ENCODE peak calls at places on chromosomes 4 and X, in nine cellular contexts. G, H, D, B, E, K, O, U and F are unnamed samples.

GRCh38 chr4:187387709-187388108 is 607.9 kb upstream of the ZFP42 start:
- DNase-seq in G (no peak), H (no peak), D (no peak), B (peak; percentile 18), E (no peak), K (no peak), O (no peak), U (no peak), F (no peak)

GRCh38 chr4:185332575-185333464 is 62.9 kb downstream of the LRP2BP start:
- DNase-seq in G (no peak), H (no peak), D (no peak), B (no peak), E (no peak), K (no peak), O (no peak), U (no peak), F (peak; percentile 92)

GRCh38 chr4:14184265-14184664 is 556.7 kb upstream of the BOD1L1 start:
- DNase-seq in G (no peak), H (peak; percentile 28), D (no peak), B (peak; percentile 41), E (peak; percentile 2), K (no peak), O (no peak), U (no peak), F (no peak)

GRCh38 chrX:113699939-113700338 is 859.3 kb upstream of the AMOT start:
- DNase-seq in G (no peak), H (no peak), D (no peak), B (no peak), E (no peak), K (no peak), O (peak; percentile 43), U (no peak), F (no peak)

GRCh38 chr4:165326831-165327210 is 648 bp upstream of the MSMO1 start:
- DNase-seq in G (no peak), H (no peak), D (peak; percentile 61), B (peak; percentile 39), E (peak; percentile 22), K (peak; percentile 32), O (peak; percentile 30), U (no peak), F (peak; percentile 41)

GRCh38 chrX:40476958-40477357 is 103.8 kb upstream of the ATP6AP2 start:
- DNase-seq in G (no peak), H (no peak), D (no peak), B (no peak), E (no peak), K (no peak), O (no peak), U (no peak), F (no peak)

GRCh38 chrX:39497717-39498265 is 600.0 kb downstream of the BCOR start:
- DNase-seq in G (no peak), H (no peak), D (no peak), B (no peak), E (no peak), K (no peak), O (no peak), U (no peak), F (no peak)

GRCh38 chrX:134570509-134570846 is 87.8 kb downstream of the PLAC1 start:
- DNase-seq in G (no peak), H (no peak), D (no peak), B (no peak), E (no peak), K (no peak), O (no peak), U (no peak), F (no peak)

GRCh38 chr4:81319657-81320056 is 104.6 kb upstream of the PRKG2 start:
- DNase-seq in G (no peak), H (no peak), D (no peak), B (no peak), E (no peak), K (no peak), O (no peak), U (no peak), F (no peak)

GRCh38 chr4:26365537-26366150 is 44.8 kb downstream of the RBPJ start:
- DNase-seq in G (no peak), H (no peak), D (no peak), B (no peak), E (no peak), K (no peak), O (no peak), U (no peak), F (no peak)

GRCh38 chr4:26360273-26360672 is 39.5 kb downstream of the RBPJ start:
- DNase-seq in G (no peak), H (no peak), D (no peak), B (no peak), E (no peak), K (no peak), O (no peak), U (no peak), F (no peak)

GRCh38 chr4:26362745-26363439 is 42.1 kb downstream of the RBPJ start:
- DNase-seq in G (no peak), H (no peak), D (no peak), B (no peak), E (no peak), K (no peak), O (no peak), U (no peak), F (no peak)

GRCh38 chr4:26361287-26361686 is 40.5 kb downstream of the RBPJ start:
- DNase-seq in G (no peak), H (no peak), D (no peak), B (no peak), E (no peak), K (no peak), O (no peak), U (no peak), F (no peak)

DNA sequence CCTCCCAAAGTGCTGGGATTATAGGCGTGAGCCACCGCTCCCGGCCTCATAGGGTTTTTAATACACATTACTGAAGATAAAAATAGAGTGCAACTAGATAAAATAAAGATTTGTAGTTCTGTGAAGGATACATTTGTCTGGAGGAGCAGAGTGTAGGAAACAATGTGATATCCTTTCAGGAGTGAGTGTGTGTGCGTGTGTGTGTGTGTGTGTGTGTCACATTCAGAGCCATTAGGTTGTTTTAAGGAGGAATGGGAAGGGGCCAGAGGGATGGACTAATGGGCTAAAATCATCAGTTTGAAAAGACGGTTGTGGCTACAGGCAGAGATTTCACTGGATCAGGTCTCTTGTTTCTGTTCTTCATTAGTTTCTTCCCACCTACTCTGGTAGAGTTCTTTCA is 40.0 kb downstream of the RBPJ start:
- DNase-seq in G (no peak), H (no peak), D (no peak), B (no peak), E (peak; percentile 13), K (no peak), O (no peak), U (no peak), F (no peak)
- H3K4me3 ChIP-seq in G (peak overlapping the region; percentile 5), H (no peak overlapping the region), D (no peak overlapping the region), B (peak overlapping the region; percentile 12), E (no peak overlapping the region), K (no peak overlapping the region), O (no peak overlapping the region), U (no peak overlapping the region), F (no peak overlapping the region)

GRCh38 chrX:131795442-131796229 is 227.5 kb upstream of the STK26 start:
- DNase-seq in G (no peak), H (no peak), D (peak; percentile 59), B (no peak), E (no peak), K (no peak), O (no peak), U (no peak), F (no peak)

GRCh38 chrX:131791608-131792355 is 231.3 kb upstream of the STK26 start:
- DNase-seq in G (no peak), H (no peak), D (peak; percentile 35), B (no peak), E (no peak), K (no peak), O (no peak), U (no peak), F (no peak)

GRCh38 chrX:131792789-131793462 is 230.2 kb upstream of the STK26 start:
- DNase-seq in G (peak; percentile 93), H (no peak), D (peak; percentile 91), B (no peak), E (no peak), K (peak; percentile 88), O (peak; percentile 16), U (no peak), F (peak; percentile 65)

GRCh38 chrX:131789664-131790063 is 233.4 kb upstream of the STK26 start:
- DNase-seq in G (no peak), H (no peak), D (no peak), B (no peak), E (no peak), K (no peak), O (no peak), U (no peak), F (peak; percentile 32)

DNA sequence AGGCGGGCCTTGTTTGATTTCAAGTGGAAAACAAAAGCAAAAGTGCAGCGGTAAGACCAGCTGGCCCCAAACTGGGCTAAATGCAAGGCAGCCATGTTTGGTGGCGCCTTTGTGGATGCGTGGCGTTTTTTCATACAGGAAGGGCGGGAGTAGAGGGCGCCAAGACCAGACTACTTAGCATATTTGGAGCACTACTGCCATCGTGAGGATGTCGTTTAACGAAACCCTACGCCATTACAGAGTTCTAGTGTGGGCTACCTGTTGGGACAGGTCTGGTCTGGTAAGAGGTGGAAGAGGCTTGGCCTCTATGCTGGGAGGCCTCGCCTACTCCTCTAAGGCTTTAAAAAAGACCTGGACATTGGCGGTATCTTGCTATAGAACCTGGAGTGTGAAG is 230.7 kb upstream of the STK26 start:
- DNase-seq in G (peak; percentile 92), H (no peak), D (peak; percentile 95), B (no peak), E (no peak), K (peak; percentile 90), O (no peak), U (no peak), F (peak; percentile 47)
- TF ChIP-seq CTCF in G (no peak), H (no peak), D (peak; percentile 84), B (no peak), E (no peak), K (no peak), O (no peak), U (no peak), F (no peak)

DNA sequence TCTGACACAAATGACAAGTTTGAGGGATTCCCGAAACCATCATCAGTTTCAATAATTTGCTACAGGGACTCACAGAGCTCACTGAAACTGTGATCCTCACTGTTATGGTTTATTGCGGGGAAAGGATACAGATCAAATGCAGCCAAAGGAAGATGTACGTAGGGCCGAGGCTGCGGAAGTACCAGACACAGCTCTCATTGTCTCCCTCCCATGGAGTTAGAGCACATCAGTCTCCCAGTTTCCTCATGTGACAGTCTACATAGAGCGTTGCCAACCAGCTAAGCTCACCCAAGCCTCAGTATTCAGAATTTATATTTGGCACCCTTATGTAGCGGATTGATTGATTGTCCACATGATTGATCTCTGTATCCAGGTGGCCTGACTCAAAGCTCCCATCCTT is 137.8 kb upstream of the TENM3 start:
- DNase-seq in G (no peak), H (no peak), D (no peak), B (no peak), E (no peak), K (no peak), O (no peak), U (no peak), F (no peak)
- H3K4me3 ChIP-seq in G (no peak overlapping the region), H (no peak overlapping the region), D (no peak overlapping the region), B (no peak overlapping the region), E (no peak overlapping the region), K (no peak overlapping the region), O (no peak overlapping the region), U (no peak overlapping the region), F (no peak overlapping the region)

DNA sequence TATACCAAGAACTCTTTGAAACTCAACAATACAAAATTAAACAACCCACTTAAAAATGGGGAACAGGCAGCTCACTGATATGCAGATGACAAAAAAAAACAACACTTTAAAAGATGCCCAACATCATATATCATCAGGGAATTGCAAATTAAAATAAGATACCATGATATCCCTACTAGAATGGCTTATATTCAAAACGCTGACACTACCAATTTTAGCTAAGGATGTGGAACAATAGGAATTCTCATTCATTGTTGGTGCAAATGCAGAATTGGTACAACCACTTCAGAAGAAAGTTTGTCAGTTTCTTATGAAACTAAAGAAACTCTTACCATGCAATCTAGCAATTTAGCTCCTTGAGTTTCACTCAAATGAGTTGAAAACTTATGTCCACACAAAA is 259.0 kb upstream of the HS3ST1 start:
- DNase-seq in G (no peak), H (no peak), D (no peak), B (no peak), E (no peak), K (no peak), O (no peak), U (no peak), F (no peak)
- TF ChIP-seq CTCF in G (no peak), H (no peak), D (no peak), B (no peak), E (no peak), K (no peak), O (no peak), U (no peak), F (no peak)